ENCODE peak calls at places on chromosomes 3 and 15, in six cellular contexts. C is HCT116, I is H1, P is HepG2, R is K562, J is GM12878. F is an unnamed sample.

GRCh38 chr15:35000511-35000910 is 12.4 kb upstream of the ZNF770 start:
- DNase-seq in R (no peak), C (peak), P (no peak), J (no peak), I (no peak), F (no peak)

GRCh38 chr3:124351430-124352142 is 359.7 kb upstream of the ROPN1 start:
- DNase-seq in C (peak), I (no peak), R (peak), P (peak), J (no peak), F (peak)

GRCh38 chr3:177948716-177949422 is 587.4 kb upstream of the KCNMB2 start:
- DNase-seq in I (no peak), C (no peak), P (no peak), R (no peak), J (no peak), F (no peak)

GRCh38 chr3:164418426-164418825 is 659.9 kb downstream of the SI start:
- DNase-seq in J (no peak), C (no peak), I (no peak), P (no peak), R (no peak), F (no peak)

GRCh38 chr3:152026033-152026556 is 152.7 kb downstream of the SUCNR1 start:
- DNase-seq in P (no peak), I (no peak), R (no peak), C (peak), J (no peak), F (no peak)

GRCh38 chr15:29539736-29540135 is 270.1 kb upstream of the NSMCE3 start:
- DNase-seq in J (no peak), P (no peak), C (no peak), R (no peak), I (no peak), F (no peak)

GRCh38 chr3:21750831-21751391 is at the start of gene ZNF385D:
- DNase-seq in I (peak), J (no peak), R (no peak), P (no peak), C (no peak), F (peak)

GRCh38 chr15:45660231-45660979 is 25.6 kb downstream of the SQOR start:
- DNase-seq in C (no peak), R (no peak), P (no peak), I (no peak), J (no peak), F (no peak)

GRCh38 chr3:167467848-167468611 is 5.8 kb downstream of the SERPINI2 start:
- DNase-seq in J (no peak), I (no peak), P (peak), R (no peak), C (no peak), F (no peak)

GRCh38 chr3:14424711-14425573 is 22.5 kb downstream of the SLC6A6 start:
- DNase-seq in C (no peak), I (no peak), J (no peak), R (peak), P (no peak), F (no peak)

GRCh38 chr15:52291204-52291603 is 4.4 kb downstream of the MYO5C start:
- DNase-seq in R (no peak), P (no peak), J (peak), C (no peak), I (no peak), F (no peak)

GRCh38 chr15:52290800-52291199 is 4.8 kb downstream of the MYO5C start:
- DNase-seq in R (no peak), I (no peak), C (no peak), J (no peak), P (no peak), F (no peak)

GRCh38 chr15:52292780-52293392 is 2.7 kb downstream of the MYO5C start:
- DNase-seq in C (no peak), R (no peak), J (no peak), P (no peak), I (no peak), F (no peak)

GRCh38 chr15:52294881-52295420 is 653 bp downstream of the MYO5C start:
- DNase-seq in J (no peak), I (no peak), R (no peak), C (no peak), P (peak), F (no peak)

DNA sequence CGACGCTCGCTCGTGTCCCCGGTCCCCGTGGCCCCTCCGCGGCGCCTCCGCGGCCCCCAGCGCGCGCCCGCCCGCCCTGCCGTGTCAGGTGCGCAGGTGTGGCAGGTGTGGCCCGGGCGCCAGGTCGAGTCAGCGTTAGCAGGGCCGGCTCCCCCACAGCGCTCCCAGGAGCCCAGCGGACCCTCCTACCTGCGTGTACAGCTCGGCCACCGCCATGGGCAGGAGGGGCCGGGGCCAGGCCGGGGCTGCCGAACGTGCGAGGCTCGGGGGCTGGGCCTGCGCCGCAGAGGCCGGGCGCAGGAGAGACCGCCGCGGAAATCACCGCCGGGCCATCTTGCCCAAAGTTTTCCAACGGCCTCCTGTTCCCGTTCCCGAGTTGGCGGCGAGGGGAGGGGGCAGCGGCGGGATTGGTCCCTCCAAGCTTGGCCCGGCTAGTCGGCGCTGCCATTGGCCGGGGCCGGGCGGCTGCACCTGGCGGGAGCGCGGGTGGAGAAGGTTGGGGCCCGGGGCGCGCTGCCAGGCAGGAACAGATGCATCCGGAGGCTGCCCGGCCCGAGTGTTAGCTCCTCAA is at the start of gene MYO5C:
- DNase-seq in J (no peak), R (no peak), C (peak), I (peak), P (peak), F (peak)
- TF ChIP-seq YY1 in J (peak), R (no peak), C (peak), I (peak), P (peak), F (no peak)

GRCh38 chr3:170307998-170308398 is 49.5 kb upstream of the SKIL start:
- DNase-seq in I (no peak), R (no peak), P (peak), J (no peak), C (no peak), F (no peak)
- TF ChIP-seq ZNF274 in I (no peak), R (no peak), P (no peak), J (no peak), C (no peak), F (no peak)

GRCh38 chr3:51340989-51341636 is 44.0 kb upstream of the MANF start:
- DNase-seq in R (no peak), P (peak), I (no peak), J (no peak), C (peak), F (no peak)
- TF ChIP-seq YY1 in R (no peak), P (no peak), I (no peak), J (no peak), C (no peak), F (no peak)

DNA sequence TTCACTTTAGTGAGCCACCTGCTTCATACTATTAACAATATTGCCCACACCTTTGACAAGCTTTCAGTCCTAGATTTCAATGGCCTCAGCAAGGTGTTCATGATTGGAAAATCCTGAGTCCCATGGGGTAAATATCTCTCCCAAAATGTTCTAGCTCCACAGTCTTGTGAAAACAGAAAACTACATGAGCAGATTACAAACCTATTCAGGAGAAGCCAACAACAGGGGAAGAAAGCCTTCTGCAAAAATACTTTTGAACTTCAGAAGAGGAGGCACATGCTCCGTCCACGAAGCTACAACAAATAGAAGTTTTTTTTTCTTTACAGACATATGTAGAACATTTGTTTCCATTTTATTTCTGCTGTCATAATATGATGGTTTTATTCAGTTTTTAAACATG is 725.7 kb upstream of the ARRDC4 start:
- DNase-seq in R (no peak), C (no peak), I (no peak), P (no peak), J (no peak), F (no peak)
- TF ChIP-seq ZNF274 in R (no peak), C (no peak), I (no peak), P (no peak), J (no peak), F (no peak)

GRCh38 chr3:36635731-36636130 is 128.6 kb downstream of the DCLK3 start:
- DNase-seq in I (no peak), R (no peak), J (no peak), P (no peak), C (no peak), F (no peak)
- TF ChIP-seq YY1 in I (no peak), R (no peak), J (no peak), P (no peak), C (no peak), F (no peak)

GRCh38 chr3:172550347-172550943 is 27.2 kb upstream of the TNFSF10 start:
- DNase-seq in R (peak), C (peak), P (no peak), J (no peak), I (no peak), F (no peak)
- TF ChIP-seq ZNF274 in R (no peak), C (no peak), P (no peak), J (no peak), I (no peak), F (no peak)

DNA sequence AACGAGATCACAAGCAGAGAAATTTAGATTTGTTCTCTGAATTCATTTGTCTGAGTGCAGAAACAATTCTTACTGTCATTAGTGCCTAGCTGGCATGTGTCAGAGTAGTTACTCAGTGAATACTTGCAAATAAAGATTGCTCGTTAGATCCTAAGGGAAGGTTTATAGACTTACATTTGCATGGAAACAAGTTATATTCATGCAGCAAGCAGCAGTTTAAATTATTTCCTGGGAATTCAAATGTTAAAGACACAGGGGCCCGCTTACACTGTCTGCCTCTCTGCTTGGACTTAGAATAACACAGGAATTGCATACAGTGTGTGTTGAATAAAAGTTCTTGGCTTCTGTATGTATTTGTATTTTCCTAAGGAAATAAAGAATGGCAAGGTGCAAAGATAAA is 680.6 kb upstream of the NECTIN3 start:
- DNase-seq in R (no peak), P (no peak), I (no peak), J (no peak), C (no peak), F (no peak)
- TF ChIP-seq YY1 in R (no peak), P (no peak), I (no peak), J (no peak), C (no peak), F (no peak)

DNA sequence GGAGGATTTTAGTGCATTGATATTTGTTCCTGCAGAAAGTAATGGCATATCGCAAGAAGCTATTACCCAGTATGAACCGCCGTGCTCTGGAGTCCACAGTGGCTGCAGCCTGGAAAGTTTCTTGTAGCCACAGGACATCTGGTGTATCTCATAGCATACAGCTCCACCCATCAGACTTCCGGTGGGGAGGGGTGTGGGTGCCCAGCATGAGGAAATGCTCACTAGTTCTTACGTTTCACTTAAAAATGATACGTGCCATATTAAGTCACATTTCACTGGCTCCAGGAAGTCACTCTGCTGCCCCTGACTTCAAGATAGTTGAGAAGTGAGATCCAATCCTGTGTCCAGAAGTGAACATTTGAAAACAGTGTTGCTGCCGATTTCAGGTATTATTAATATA is 990.4 kb downstream of the GBE1 start:
- DNase-seq in P (no peak), R (peak), C (no peak), J (peak), I (no peak), F (no peak)
- TF ChIP-seq ZNF274 in P (no peak), R (no peak), C (no peak), J (no peak), I (no peak), F (no peak)